ENCODE peak calls at places on chromosomes 3 and 15, in nine cellular contexts. One of them, this sample, is unnamed.

GRCh38 chr15:45645026-45645980 is 10.5 kb downstream of the SQOR start:
- DNase-seq in aorta: no peak
- DNase-seq in breast epithelium: no peak
- DNase-seq in uterus: no peak
- DNase-seq in heart right ventricle: no peak
- DNase-seq in NT2/D1: no peak
- DNase-seq in psoas muscle: no peak
- DNase-seq in iPS DF 6.9: no peak
- DNase-seq in K562: no peak
- DNase-seq in this sample: no peak

GRCh38 chr3:136078421-136079364 is 113.2 kb downstream of the PPP2R3A start:
- DNase-seq in aorta: no peak
- DNase-seq in breast epithelium: no peak
- DNase-seq in uterus: no peak
- DNase-seq in heart right ventricle: no peak
- DNase-seq in NT2/D1: no peak
- DNase-seq in psoas muscle: no peak
- DNase-seq in iPS DF 6.9: no peak
- DNase-seq in K562: no peak
- DNase-seq in this sample: no peak

GRCh38 chr3:45123030-45123429 is 23.1 kb downstream of the CDCP1 start:
- DNase-seq in aorta: no peak
- DNase-seq in breast epithelium: no peak
- DNase-seq in uterus: no peak
- DNase-seq in heart right ventricle: no peak
- DNase-seq in NT2/D1: no peak
- DNase-seq in psoas muscle: no peak
- DNase-seq in iPS DF 6.9: no peak
- DNase-seq in K562: no peak
- DNase-seq in this sample: no peak

GRCh38 chr3:131795382-131796085 is 239.3 kb downstream of the CPNE4 start:
- DNase-seq in aorta: no peak
- DNase-seq in breast epithelium: no peak
- DNase-seq in uterus: no peak
- DNase-seq in heart right ventricle: no peak
- DNase-seq in NT2/D1: no peak
- DNase-seq in psoas muscle: no peak
- DNase-seq in iPS DF 6.9: no peak
- DNase-seq in K562: peak; percentile 23
- DNase-seq in this sample: peak; percentile 14

GRCh38 chr3:124492824-124493223 is 237.4 kb upstream of the UMPS start:
- DNase-seq in aorta: no peak
- DNase-seq in breast epithelium: peak; percentile 69
- DNase-seq in uterus: peak; percentile 27
- DNase-seq in heart right ventricle: peak; percentile 23
- DNase-seq in NT2/D1: peak; percentile 66
- DNase-seq in psoas muscle: no peak
- DNase-seq in iPS DF 6.9: no peak
- DNase-seq in K562: peak; percentile 48
- DNase-seq in this sample: peak; percentile 55

GRCh38 chr3:173396191-173397041 is 1.1 kb upstream of the NLGN1 start:
- DNase-seq in aorta: no peak
- DNase-seq in breast epithelium: no peak
- DNase-seq in uterus: no peak
- DNase-seq in heart right ventricle: no peak
- DNase-seq in NT2/D1: no peak
- DNase-seq in psoas muscle: no peak
- DNase-seq in iPS DF 6.9: no peak
- DNase-seq in K562: no peak
- DNase-seq in this sample: no peak

GRCh38 chr3:50520849-50521248 is 17.4 kb upstream of the CACNA2D2 start:
- DNase-seq in aorta: no peak
- DNase-seq in breast epithelium: no peak
- DNase-seq in uterus: no peak
- DNase-seq in heart right ventricle: no peak
- DNase-seq in NT2/D1: no peak
- DNase-seq in psoas muscle: no peak
- DNase-seq in iPS DF 6.9: no peak
- DNase-seq in K562: no peak
- DNase-seq in this sample: no peak

GRCh38 chr15:39969871-39970270 is 36.0 kb downstream of the EIF2AK4 start:
- DNase-seq in aorta: peak; percentile 82
- DNase-seq in breast epithelium: no peak
- DNase-seq in uterus: peak; percentile 65
- DNase-seq in heart right ventricle: peak; percentile 40
- DNase-seq in NT2/D1: no peak
- DNase-seq in psoas muscle: peak; percentile 58
- DNase-seq in iPS DF 6.9: no peak
- DNase-seq in K562: no peak
- DNase-seq in this sample: no peak

GRCh38 chr3:28949580-28949979 is 331.3 kb upstream of the RBMS3 start:
- DNase-seq in aorta: no peak
- DNase-seq in breast epithelium: no peak
- DNase-seq in uterus: no peak
- DNase-seq in heart right ventricle: no peak
- DNase-seq in NT2/D1: no peak
- DNase-seq in psoas muscle: no peak
- DNase-seq in iPS DF 6.9: no peak
- DNase-seq in K562: no peak
- DNase-seq in this sample: no peak

GRCh38 chr15:89898628-89899302 is 5.0 kb upstream of the AP3S2 start:
- DNase-seq in aorta: no peak
- DNase-seq in breast epithelium: no peak
- DNase-seq in uterus: no peak
- DNase-seq in heart right ventricle: no peak
- DNase-seq in NT2/D1: peak; percentile 61
- DNase-seq in psoas muscle: peak; percentile 30
- DNase-seq in iPS DF 6.9: no peak
- DNase-seq in K562: peak; percentile 80
- DNase-seq in this sample: peak; percentile 34

GRCh38 chr15:59247364-59247763 is 40.7 kb downstream of the LDHAL6B start:
- DNase-seq in aorta: no peak
- DNase-seq in breast epithelium: no peak
- DNase-seq in uterus: no peak
- DNase-seq in heart right ventricle: no peak
- DNase-seq in NT2/D1: peak; percentile 63
- DNase-seq in psoas muscle: no peak
- DNase-seq in iPS DF 6.9: peak; percentile 37
- DNase-seq in K562: peak; percentile 13
- DNase-seq in this sample: peak; percentile 74

GRCh38 chr3:118548434-118548833 is 486.2 kb downstream of the IGSF11 start:
- DNase-seq in aorta: no peak
- DNase-seq in breast epithelium: no peak
- DNase-seq in uterus: no peak
- DNase-seq in heart right ventricle: no peak
- DNase-seq in NT2/D1: no peak
- DNase-seq in psoas muscle: no peak
- DNase-seq in iPS DF 6.9: no peak
- DNase-seq in K562: no peak
- DNase-seq in this sample: no peak

GRCh38 chr3:98343647-98344507 is 9.8 kb upstream of the OR5K4 start:
- DNase-seq in aorta: no peak
- DNase-seq in breast epithelium: no peak
- DNase-seq in uterus: no peak
- DNase-seq in heart right ventricle: no peak
- DNase-seq in NT2/D1: peak; percentile 80
- DNase-seq in psoas muscle: no peak
- DNase-seq in iPS DF 6.9: peak; percentile 82
- DNase-seq in K562: peak; percentile 23
- DNase-seq in this sample: no peak

GRCh38 chr3:41265011-41265545 is 65.8 kb downstream of the CTNNB1 start:
- DNase-seq in aorta: no peak
- DNase-seq in breast epithelium: no peak
- DNase-seq in uterus: no peak
- DNase-seq in heart right ventricle: no peak
- DNase-seq in NT2/D1: no peak
- DNase-seq in psoas muscle: no peak
- DNase-seq in iPS DF 6.9: no peak
- DNase-seq in K562: no peak
- DNase-seq in this sample: no peak

GRCh38 chr3:41272667-41273066 is 73.4 kb downstream of the CTNNB1 start:
- DNase-seq in aorta: no peak
- DNase-seq in breast epithelium: no peak
- DNase-seq in uterus: no peak
- DNase-seq in heart right ventricle: no peak
- DNase-seq in NT2/D1: no peak
- DNase-seq in psoas muscle: no peak
- DNase-seq in iPS DF 6.9: no peak
- DNase-seq in K562: no peak
- DNase-seq in this sample: no peak

GRCh38 chr3:41265823-41266273 is 66.5 kb downstream of the CTNNB1 start:
- DNase-seq in aorta: no peak
- DNase-seq in breast epithelium: no peak
- DNase-seq in uterus: no peak
- DNase-seq in heart right ventricle: no peak
- DNase-seq in NT2/D1: no peak
- DNase-seq in psoas muscle: no peak
- DNase-seq in iPS DF 6.9: no peak
- DNase-seq in K562: no peak
- DNase-seq in this sample: no peak

DNA sequence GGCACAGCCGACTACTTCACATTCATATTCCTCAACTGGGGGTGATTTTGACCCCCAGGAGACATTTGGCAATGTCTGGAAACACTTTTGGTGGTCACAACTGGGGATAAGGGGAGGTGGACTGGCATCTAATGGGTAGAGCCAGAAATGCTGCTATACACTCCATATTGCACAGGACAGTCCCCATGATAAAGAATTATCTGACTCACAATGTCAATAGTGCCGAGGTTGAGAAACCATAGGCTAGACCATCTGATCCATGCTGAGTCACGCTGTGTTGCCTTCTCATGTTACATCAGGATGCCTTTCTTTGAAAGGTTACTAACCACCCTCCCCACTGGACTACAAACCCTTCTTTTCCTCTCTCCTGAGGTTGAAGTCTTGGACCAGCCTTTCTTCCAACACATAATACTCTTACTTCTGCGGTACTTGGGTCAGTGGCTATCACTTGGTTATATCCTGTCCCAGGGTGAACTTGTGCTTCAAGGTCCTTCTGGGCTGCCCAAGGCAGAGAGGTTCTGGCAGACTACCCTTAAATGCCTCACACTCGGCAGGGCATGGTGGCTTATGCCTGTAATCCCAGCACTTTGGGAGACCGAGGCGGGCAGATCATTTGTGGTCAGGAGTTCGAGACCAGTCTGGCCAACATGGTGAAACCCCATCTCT is 68.8 kb downstream of the CTNNB1 start:
- DNase-seq in aorta: no peak
- DNase-seq in breast epithelium: no peak
- DNase-seq in uterus: no peak
- DNase-seq in heart right ventricle: no peak
- DNase-seq in NT2/D1: no peak
- DNase-seq in psoas muscle: no peak
- DNase-seq in iPS DF 6.9: no peak
- DNase-seq in K562: peak; percentile 74
- DNase-seq in this sample: no peak
- H3K4me1 ChIP-seq in aorta: no peaks in the 10 kb centered on the region
- H3K4me1 ChIP-seq in breast epithelium: no peaks in the 10 kb centered on the region
- H3K4me1 ChIP-seq in uterus: no peaks in the 10 kb centered on the region
- H3K4me1 ChIP-seq in heart right ventricle: no peaks in the 10 kb centered on the region
- H3K4me1 ChIP-seq in NT2/D1: no peaks in the 10 kb centered on the region
- H3K4me1 ChIP-seq in psoas muscle: no peaks in the 10 kb centered on the region
- H3K4me1 ChIP-seq in iPS DF 6.9: no peaks in the 10 kb centered on the region
- H3K4me1 ChIP-seq in K562: peaks cover 3% of the 10 kb centered on the region
- H3K4me1 ChIP-seq in this sample: no peaks in the 10 kb centered on the region

DNA sequence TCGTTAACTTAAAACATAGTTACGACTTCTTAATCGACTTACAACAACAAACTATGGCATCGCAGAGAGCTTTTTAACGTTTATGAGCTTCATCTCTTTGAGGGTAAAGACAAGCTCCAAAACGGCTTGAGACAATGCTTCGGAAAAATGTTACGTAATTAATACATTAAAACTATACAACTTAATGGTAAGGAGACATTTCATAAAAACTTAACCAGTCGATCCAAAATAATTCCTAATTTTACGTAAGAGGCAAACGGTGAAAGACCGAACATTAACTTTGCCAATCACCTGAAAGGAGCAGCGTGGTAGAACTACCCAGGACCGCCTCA is 1.1 kb downstream of the NAA50 start:
- DNase-seq in aorta: no peak
- DNase-seq in breast epithelium: no peak
- DNase-seq in uterus: no peak
- DNase-seq in heart right ventricle: no peak
- DNase-seq in NT2/D1: no peak
- DNase-seq in psoas muscle: no peak
- DNase-seq in iPS DF 6.9: no peak
- DNase-seq in K562: no peak
- DNase-seq in this sample: no peak
- H3K4me1 ChIP-seq in aorta: peaks cover 4% of the 10 kb centered on the region
- H3K4me1 ChIP-seq in breast epithelium: no peaks in the 10 kb centered on the region
- H3K4me1 ChIP-seq in uterus: peaks cover 5% of the 10 kb centered on the region
- H3K4me1 ChIP-seq in heart right ventricle: peaks cover 46% of the 10 kb centered on the region
- H3K4me1 ChIP-seq in NT2/D1: no peaks in the 10 kb centered on the region
- H3K4me1 ChIP-seq in psoas muscle: peaks cover 63% of the 10 kb centered on the region
- H3K4me1 ChIP-seq in iPS DF 6.9: no peaks in the 10 kb centered on the region
- H3K4me1 ChIP-seq in K562: peaks cover 11% of the 10 kb centered on the region
- H3K4me1 ChIP-seq in this sample: peaks cover 12% of the 10 kb centered on the region

DNA sequence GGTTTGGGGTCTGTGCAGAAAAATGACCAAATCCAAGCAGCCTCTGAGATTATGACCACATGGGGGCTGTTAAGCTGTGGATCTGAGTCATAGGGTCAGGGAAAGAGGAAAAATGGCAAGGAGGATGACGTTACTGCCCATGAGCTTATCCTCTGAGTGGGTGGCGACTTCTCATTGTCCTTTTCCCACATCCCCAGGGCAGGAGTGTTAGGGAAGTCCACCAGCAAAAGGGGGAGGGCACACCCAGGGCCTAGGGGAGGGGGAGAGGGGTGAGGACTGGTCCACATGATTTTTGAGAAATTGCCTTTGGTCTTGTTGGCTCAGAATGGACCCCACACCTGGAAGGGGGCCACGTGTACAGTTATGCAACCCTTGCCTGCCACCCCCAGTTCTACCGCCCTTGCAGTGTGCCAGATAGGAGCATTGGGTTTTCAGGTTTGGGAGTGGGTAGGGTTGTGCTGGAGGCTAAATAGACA is 2.6 kb downstream of the CD276 start:
- DNase-seq in aorta: no peak
- DNase-seq in breast epithelium: no peak
- DNase-seq in uterus: no peak
- DNase-seq in heart right ventricle: no peak
- DNase-seq in NT2/D1: no peak
- DNase-seq in psoas muscle: no peak
- DNase-seq in iPS DF 6.9: no peak
- DNase-seq in K562: peak; percentile 31
- DNase-seq in this sample: peak; percentile 72
- H3K4me1 ChIP-seq in aorta: no peaks in the 10 kb centered on the region
- H3K4me1 ChIP-seq in breast epithelium: no peaks in the 10 kb centered on the region
- H3K4me1 ChIP-seq in uterus: peaks cover 13% of the 10 kb centered on the region
- H3K4me1 ChIP-seq in heart right ventricle: peaks cover 45% of the 10 kb centered on the region
- H3K4me1 ChIP-seq in NT2/D1: peaks cover 19% of the 10 kb centered on the region
- H3K4me1 ChIP-seq in psoas muscle: peaks cover 36% of the 10 kb centered on the region
- H3K4me1 ChIP-seq in iPS DF 6.9: peaks cover 6% of the 10 kb centered on the region
- H3K4me1 ChIP-seq in K562: peaks cover 16% of the 10 kb centered on the region
- H3K4me1 ChIP-seq in this sample: peaks cover 68% of the 10 kb centered on the region

GRCh38 chr15:68809517-68809916 is 11.2 kb downstream of the ANP32A start:
- DNase-seq in aorta: no peak
- DNase-seq in breast epithelium: no peak
- DNase-seq in uterus: no peak
- DNase-seq in heart right ventricle: no peak
- DNase-seq in NT2/D1: no peak
- DNase-seq in psoas muscle: no peak
- DNase-seq in iPS DF 6.9: no peak
- DNase-seq in K562: no peak
- DNase-seq in this sample: no peak
- H3K4me1 ChIP-seq in aorta: no peaks in the 10 kb centered on the region
- H3K4me1 ChIP-seq in breast epithelium: no peaks in the 10 kb centered on the region
- H3K4me1 ChIP-seq in uterus: peaks cover 9% of the 10 kb centered on the region
- H3K4me1 ChIP-seq in heart right ventricle: peaks cover 71% of the 10 kb centered on the region
- H3K4me1 ChIP-seq in NT2/D1: peaks cover 15% of the 10 kb centered on the region
- H3K4me1 ChIP-seq in psoas muscle: peaks cover 67% of the 10 kb centered on the region
- H3K4me1 ChIP-seq in iPS DF 6.9: peaks cover 8% of the 10 kb centered on the region
- H3K4me1 ChIP-seq in K562: peaks cover 16% of the 10 kb centered on the region
- H3K4me1 ChIP-seq in this sample: peaks cover 13% of the 10 kb centered on the region